ENCODE peak calls at places on chromosomes 16 and 17, in five cellular contexts. B is astrocyte of the spinal cord; Y is iPS-NIHi11; V is stimulated activated CD8-positive, alpha-beta memory T cell treated with anti-CD3 and anti-CD28 coated beads, Interleukin-2, amount 100 ng/mL, for 1 hour; T is fibroblast of villous mesenchyme. C is an unnamed sample.

GRCh38 chr17:50939542-50939794 is 73.3 kb upstream of the TOB1 start:
- DNase-seq in V (no peak), B (no peak), Y (no peak), T (no peak), C (no peak)

GRCh38 chr17:59853168-59853918 is 39.4 kb downstream of the TUBD1 start:
- DNase-seq in Y (peak; percentile 57), T (peak; percentile 96), B (peak; percentile 97), V (no peak), C (peak; percentile 94)

GRCh38 chr17:10226930-10227695 is 28.7 kb upstream of the GAS7 start:
- DNase-seq in Y (peak; percentile 88), V (peak; percentile 14), T (peak; percentile 56), B (no peak), C (peak; percentile 45)

GRCh38 chr17:79850571-79851460 is 11.6 kb upstream of the CBX4 start:
- DNase-seq in Y (no peak), T (peak; percentile 52), V (no peak), B (peak; percentile 58), C (peak; percentile 54)

GRCh38 chr16:88914750-88915368 is 48.4 kb upstream of the PABPN1L start:
- DNase-seq in Y (no peak), V (no peak), T (peak; percentile 21), B (no peak), C (peak; percentile 15)

GRCh38 chr16:65769776-65770438 is 596.6 kb upstream of the CDH5 start:
- DNase-seq in T (no peak), V (no peak), B (no peak), Y (no peak), C (peak; percentile 18)

GRCh38 chr16:46850619-46851555 is 19.9 kb upstream of the C16orf87 start:
- DNase-seq in V (no peak), Y (no peak), B (no peak), T (no peak), C (no peak)

GRCh38 chr16:29805232-29806095 is 865 bp upstream of the MAZ start:
- DNase-seq in V (peak; percentile 92), B (peak; percentile 98), T (peak; percentile 98), Y (peak; percentile 88), C (peak; percentile 98)

GRCh38 chr16:85485379-85485778 is 127.7 kb upstream of the GSE1 start:
- DNase-seq in B (no peak), T (no peak), V (no peak), Y (no peak), C (no peak)

GRCh38 chr17:31900877-31901276 is 631 bp downstream of the UTP6 start:
- DNase-seq in T (peak; percentile 51), B (no peak), V (no peak), Y (no peak), C (peak; percentile 58)

GRCh38 chr17:43994272-43995149 is 9.9 kb upstream of the NAGS start:
- DNase-seq in B (peak; percentile 58), T (peak; percentile 53), V (peak; percentile 43), Y (peak; percentile 86), C (peak; percentile 67)

GRCh38 chr16:15575293-15576049 is 67.5 kb downstream of the MARF1 start:
- DNase-seq in Y (no peak), T (no peak), V (no peak), B (no peak), C (no peak)

GRCh38 chr16:48235556-48236136 is 8.5 kb upstream of the LONP2 start:
- DNase-seq in B (no peak), Y (no peak), T (peak; percentile 51), V (no peak), C (no peak)

GRCh38 chr16:12467418-12468210 is 336.1 kb downstream of the CPPED1 start:
- DNase-seq in Y (no peak), V (no peak), B (no peak), T (no peak), C (no peak)

GRCh38 chr17:65191805-65192740 is 54.9 kb downstream of the RGS9 start:
- DNase-seq in Y (peak; percentile 53), B (peak; percentile 71), T (peak; percentile 73), V (no peak), C (peak; percentile 77)

GRCh38 chr17:39208136-39208535 is 8.1 kb downstream of the RPL19 start:
- DNase-seq in V (no peak), Y (no peak), B (no peak), T (no peak), C (no peak)

GRCh38 chr16:72066747-72067146 is 3.7 kb downstream of the HPR start:
- DNase-seq in Y (peak; percentile 55), V (no peak), B (peak; percentile 43), T (peak; percentile 58), C (peak; percentile 62)

GRCh38 chr17:78933959-78934568 is 8.9 kb upstream of the TIMP2 start:
- DNase-seq in B (peak; percentile 100), T (peak; percentile 99), V (no peak), Y (peak; percentile 86), C (peak; percentile 99)

GRCh38 chr16:23171234-23171948 is 11.2 kb upstream of the SCNN1G start:
- DNase-seq in T (peak; percentile 25), Y (no peak), B (peak; percentile 23), V (no peak), C (no peak)

GRCh38 chr16:56933828-56934598 is 2.1 kb downstream of the HERPUD1 start:
- DNase-seq in Y (no peak), V (no peak), B (no peak), T (no peak), C (no peak)

GRCh38 chr17:72974605-72975232 is 117.8 kb downstream of the SLC39A11 start:
- DNase-seq in V (no peak), B (peak; percentile 36), T (no peak), Y (no peak), C (peak; percentile 39)

GRCh38 chr17:29757788-29758187 is 135.1 kb upstream of the CORO6 start:
- DNase-seq in T (no peak), Y (no peak), B (no peak), V (no peak), C (no peak)

GRCh38 chr17:3667366-3668278 is 756 bp downstream of the TAX1BP3 start:
- DNase-seq in T (peak; percentile 95), B (peak; percentile 92), V (no peak), Y (peak; percentile 84), C (peak; percentile 94)

GRCh38 chr16:72923757-72924156 is 124.2 kb downstream of the ZFHX3 start:
- DNase-seq in Y (no peak), B (no peak), V (no peak), T (no peak), C (no peak)

GRCh38 chr16:89172901-89173628 is 1.5 kb downstream of the CDH15 start:
- DNase-seq in V (no peak), T (no peak), Y (no peak), B (no peak), C (no peak)

GRCh38 chr17:7007143-7007542 is 5.3 kb upstream of the RNASEK start:
- DNase-seq in T (no peak), B (no peak), V (no peak), Y (no peak), C (no peak)

GRCh38 chr16:81623365-81624102 is 155.6 kb upstream of the PLCG2 start:
- DNase-seq in T (peak; percentile 59), B (peak; percentile 67), Y (peak; percentile 52), V (peak; percentile 22), C (peak; percentile 73)

GRCh38 chr16:21702259-21702658 is 38.5 kb downstream of the OTOA start:
- DNase-seq in B (no peak), Y (no peak), T (no peak), V (no peak), C (no peak)

GRCh38 chr16:79895053-79895916 is 294.7 kb upstream of the MAF start:
- DNase-seq in V (no peak), T (no peak), Y (no peak), B (no peak), C (no peak)

GRCh38 chr16:68263559-68264127 is 683 bp upstream of the SLC7A6 start:
- DNase-seq in V (no peak), T (no peak), B (no peak), Y (peak; percentile 40), C (no peak)

GRCh38 chr16:67184453-67185002 is 765 bp upstream of the MATCAP1 start:
- DNase-seq in V (no peak), T (no peak), B (no peak), Y (peak; percentile 23), C (no peak)

GRCh38 chr16:66036162-66036561 is 330.3 kb upstream of the CDH5 start:
- DNase-seq in Y (no peak), T (no peak), B (no peak), V (no peak), C (no peak)

GRCh38 chr17:63775420-63775819 is 1.4 kb downstream of the DDX42 start:
- DNase-seq in Y (no peak), V (no peak), B (no peak), T (peak; percentile 23), C (no peak)

GRCh38 chr17:76146053-76146875 is 5.2 kb upstream of the FOXJ1 start:
- DNase-seq in T (no peak), V (no peak), B (no peak), Y (no peak), C (no peak)

GRCh38 chr17:66947311-66947710 is 17.2 kb upstream of the CACNG4 start:
- DNase-seq in T (no peak), V (no peak), B (no peak), Y (no peak), C (no peak)

GRCh38 chr16:29765167-29766032 is 12.7 kb upstream of the ZG16 start:
- DNase-seq in B (no peak), T (no peak), V (no peak), Y (no peak), C (no peak)

GRCh38 chr17:31678431-31678830 is 180.6 kb downstream of the COPRS start:
- DNase-seq in V (no peak), T (no peak), Y (no peak), B (peak; percentile 13), C (no peak)

GRCh38 chr16:54118846-54119245 is 167.7 kb downstream of the IRX3 start:
- DNase-seq in T (peak; percentile 8), V (no peak), Y (no peak), B (peak; percentile 8), C (peak; percentile 57)

GRCh38 chr17:78381601-78382168 is 3.2 kb downstream of the PGS1 start:
- DNase-seq in Y (no peak), B (peak; percentile 48), V (no peak), T (peak; percentile 63), C (no peak)

C was measured in choroid plexus epithelial cell.